ENCODE peak calls at places on chromosome 7, in nine cellular contexts. V is NB4, S is colonic mucosa, L is GM10248, E is suprapubic skin, W is HFFc6, R is HL-60, G is gastrocnemius medialis, Q is thoracic aorta. N is an unnamed sample.

GRCh38 chr7:127525866-127526456 is 59.4 kb downstream of the GCC1 start:
- DNase-seq in V (no peak), E (no peak), R (no peak), Q (no peak), L (no peak), W (no peak), S (no peak), G (no peak), N (no peak)

GRCh38 chr7:38002689-38003088 is 82.2 kb downstream of the EPDR1 start:
- DNase-seq in L (no peak), G (no peak), W (no peak), Q (no peak), E (no peak), V (no peak), S (no peak), R (no peak), N (no peak)

GRCh38 chr7:158255558-158255957 is 332.1 kb downstream of the PTPRN2 start:
- DNase-seq in G (no peak), Q (no peak), S (no peak), E (no peak), L (no peak), V (no peak), W (no peak), R (no peak), N (no peak)

GRCh38 chr7:21407806-21408480 is 19.9 kb upstream of the SP4 start:
- DNase-seq in S (no peak), R (no peak), L (no peak), W (no peak), Q (no peak), E (no peak), V (no peak), G (no peak), N (no peak)

GRCh38 chr7:152522551-152522950 is 86.7 kb upstream of the KMT2C start:
- DNase-seq in G (peak; percentile 8), L (no peak), E (no peak), V (no peak), S (no peak), Q (no peak), R (no peak), W (no peak), N (no peak)

GRCh38 chr7:138657854-138658386 is 43.2 kb downstream of the SVOPL start:
- DNase-seq in L (no peak), R (no peak), G (no peak), S (no peak), Q (no peak), E (no peak), V (no peak), W (no peak), N (no peak)

GRCh38 chr7:1136841-1137516 is 23.0 kb downstream of the ZFAND2A start:
- DNase-seq in V (peak; percentile 60), R (no peak), E (no peak), G (no peak), S (no peak), L (no peak), W (no peak), Q (no peak), N (no peak)

GRCh38 chr7:111011500-111011899 is 79.4 kb upstream of the LRRN3 start:
- DNase-seq in G (no peak), E (no peak), W (no peak), L (no peak), V (no peak), S (no peak), Q (no peak), R (no peak), N (no peak)

GRCh38 chr7:92725161-92725925 is 111.0 kb downstream of the CDK6 start:
- DNase-seq in V (no peak), W (peak; percentile 28), E (no peak), Q (no peak), R (no peak), G (no peak), S (no peak), L (no peak), N (no peak)

GRCh38 chr7:90958669-90959068 is 305.6 kb upstream of the FZD1 start:
- DNase-seq in L (no peak), E (no peak), S (no peak), G (no peak), V (no peak), W (peak; percentile 58), Q (no peak), R (no peak), N (no peak)

GRCh38 chr7:106421181-106421762 is 136.5 kb upstream of the NAMPT start:
- DNase-seq in L (no peak), R (peak; percentile 95), W (peak; percentile 88), Q (peak; percentile 43), S (peak; percentile 58), E (peak; percentile 86), G (peak; percentile 59), V (peak; percentile 82), N (no peak)

GRCh38 chr7:12475362-12476063 is 71.8 kb upstream of the VWDE start:
- DNase-seq in Q (no peak), G (no peak), E (no peak), S (no peak), V (no peak), L (no peak), R (no peak), W (no peak), N (no peak)

GRCh38 chr7:92831716-92832622 is 4.4 kb downstream of the CDK6 start:
- DNase-seq in E (no peak), S (peak; percentile 43), R (no peak), W (peak; percentile 95), Q (no peak), G (no peak), V (peak; percentile 12), L (no peak), N (no peak)

GRCh38 chr7:112889268-112889667 is 99.1 kb upstream of the TMEM168 start:
- DNase-seq in W (no peak), Q (no peak), E (no peak), R (no peak), V (no peak), G (no peak), S (no peak), L (no peak), N (no peak)

GRCh38 chr7:112891698-112892097 is 101.5 kb upstream of the TMEM168 start:
- DNase-seq in S (no peak), E (no peak), W (no peak), V (no peak), R (no peak), L (no peak), Q (no peak), G (no peak), N (no peak)

GRCh38 chr7:112888781-112889180 is 98.6 kb upstream of the TMEM168 start:
- DNase-seq in L (no peak), E (no peak), S (no peak), Q (no peak), G (no peak), W (no peak), R (no peak), V (no peak), N (no peak)

GRCh38 chr7:112889834-112890438 is 99.7 kb upstream of the TMEM168 start:
- DNase-seq in S (no peak), L (no peak), R (no peak), Q (no peak), W (no peak), E (no peak), V (no peak), G (no peak), N (no peak)

GRCh38 chr7:112892263-112892662 is 102.1 kb upstream of the TMEM168 start:
- DNase-seq in S (no peak), E (no peak), L (no peak), W (peak; percentile 56), Q (no peak), G (no peak), V (no peak), R (no peak), N (no peak)
- TF ChIP-seq CTCF in S (no peak), E (no peak), L (no peak), W (no peak), Q (no peak), G (no peak), V (no peak), R (no peak), N (no peak)

DNA sequence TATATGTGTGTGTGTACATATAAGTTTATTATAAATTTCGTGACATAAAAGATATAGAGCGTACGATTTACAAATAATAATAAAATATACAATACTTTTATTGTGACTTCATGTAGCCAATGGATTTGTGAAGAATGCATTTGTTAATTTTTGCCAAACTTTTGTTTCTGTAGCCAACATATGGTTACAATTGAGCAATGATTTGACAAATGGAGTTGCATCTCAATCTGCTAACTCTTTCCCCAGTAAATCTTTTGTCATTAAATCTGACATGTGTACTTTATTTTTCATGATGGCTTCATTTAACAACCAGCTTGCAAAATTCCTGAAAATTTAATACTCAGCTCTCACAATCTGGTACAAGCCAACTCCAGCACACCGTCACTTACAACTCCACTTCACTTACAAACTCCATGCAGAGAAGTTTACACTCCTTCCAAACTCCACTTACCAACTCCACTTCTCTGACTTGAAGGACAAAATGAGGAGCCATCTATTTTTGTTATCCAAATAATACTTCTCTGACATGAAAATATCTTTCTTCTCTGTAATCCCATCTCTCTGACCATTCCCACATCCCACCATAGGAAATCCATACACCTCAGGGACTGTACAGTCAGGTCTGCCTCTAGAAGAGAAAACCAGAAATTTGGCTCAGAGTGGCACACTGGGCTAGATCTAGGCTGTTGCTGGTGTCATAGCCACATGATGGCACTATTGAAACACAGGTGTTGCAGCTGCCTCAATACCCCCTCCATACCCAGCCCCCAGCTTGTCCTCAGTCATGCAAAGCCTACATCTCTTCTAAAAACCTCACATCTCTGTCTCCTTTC is 26.6 kb upstream of the HIBADH start:
- DNase-seq in G (no peak), R (peak; percentile 65), S (peak; percentile 25), E (no peak), W (peak; percentile 19), L (peak; percentile 25), V (peak; percentile 88), Q (no peak), N (peak; percentile 35)
- TF ChIP-seq CTCF in G (no peak), R (peak; percentile 52), S (peak; percentile 32), E (no peak), W (peak; percentile 67), L (peak; percentile 55), V (peak; percentile 75), Q (no peak), N (peak; percentile 56)

GRCh38 chr7:120852700-120853099 is 5.2 kb downstream of the TSPAN12 start:
- DNase-seq in S (no peak), W (no peak), V (no peak), Q (no peak), R (no peak), G (no peak), E (no peak), L (no peak), N (no peak)
- TF ChIP-seq CTCF in S (no peak), W (no peak), V (no peak), Q (no peak), R (no peak), G (no peak), E (no peak), L (no peak), N (no peak)

GRCh38 chr7:7667187-7667586 is 26.6 kb downstream of the UMAD1 start:
- DNase-seq in R (no peak), W (no peak), G (no peak), S (no peak), L (no peak), E (no peak), Q (no peak), V (no peak), N (no peak)

GRCh38 chr7:7664344-7664743 is 23.8 kb downstream of the UMAD1 start:
- DNase-seq in Q (no peak), G (no peak), W (no peak), L (no peak), R (no peak), V (no peak), E (no peak), S (no peak), N (no peak)

GRCh38 chr7:7665031-7665430 is 24.5 kb downstream of the UMAD1 start:
- DNase-seq in L (no peak), E (no peak), G (no peak), S (no peak), R (no peak), V (no peak), W (no peak), Q (no peak), N (no peak)

GRCh38 chr7:7662527-7662926 is 22.0 kb downstream of the UMAD1 start:
- DNase-seq in E (no peak), V (no peak), Q (no peak), G (no peak), W (no peak), S (no peak), R (no peak), L (no peak), N (no peak)
- TF ChIP-seq CTCF in E (no peak), V (peak; percentile 13), Q (no peak), G (no peak), W (peak; percentile 63), S (no peak), R (no peak), L (no peak), N (no peak)